ENCODE peak calls at places on chromosomes 5 and 9, in seven cellular contexts. M is activated naive CD4-positive, alpha-beta T cell; A is right atrium auricular region; R is fibroblast of pulmonary artery; S is IMR-90; K is stimulated activated CD4-positive, alpha-beta T cell treated with anti-CD3 and anti-CD28 coated beads, Interleukin-2, amount 100 ng/mL, for 48 hours; P is GM20000. L is an unnamed sample.

GRCh38 chr5:112529525-112529924 is 110.4 kb upstream of the EPB41L4A start:
- DNase-seq in M (no peak), A (no peak), R (peak), S (no peak), K (no peak), P (peak), L (no peak)

GRCh38 chr5:68221488-68221887 is 5.9 kb downstream of the PIK3R1 start:
- DNase-seq in M (no peak), A (no peak), R (no peak), S (no peak), K (no peak), P (no peak), L (no peak)

GRCh38 chr9:99357575-99357974 is 135.5 kb downstream of the SEC61B start:
- DNase-seq in M (no peak), A (no peak), R (no peak), S (no peak), K (no peak), P (no peak), L (no peak)

GRCh38 chr5:95262933-95263660 is 21.8 kb downstream of the MCTP1 start:
- DNase-seq in M (no peak), A (no peak), R (no peak), S (no peak), K (no peak), P (no peak), L (no peak)

GRCh38 chr5:9325549-9325948 is 220.3 kb downstream of the SEMA5A start:
- DNase-seq in M (no peak), A (no peak), R (no peak), S (no peak), K (no peak), P (no peak), L (no peak)

GRCh38 chr5:123719004-123719403 is 207.0 kb downstream of the CSNK1G3 start:
- DNase-seq in M (no peak), A (no peak), R (peak), S (peak), K (no peak), P (no peak), L (no peak)

GRCh38 chr5:150140830-150141229 is 14.8 kb downstream of the PDGFRB start:
- DNase-seq in M (no peak), A (no peak), R (peak), S (peak), K (no peak), P (no peak), L (no peak)

GRCh38 chr5:10283927-10284635 is 23.6 kb downstream of the CMBL start:
- DNase-seq in M (peak), A (peak), R (peak), S (peak), K (peak), P (peak), L (peak)

GRCh38 chr5:40112875-40113274 is 566.8 kb upstream of the PTGER4 start:
- DNase-seq in M (no peak), A (no peak), R (no peak), S (no peak), K (no peak), P (no peak), L (no peak)

GRCh38 chr9:95206143-95206542 is 111.4 kb downstream of the FANCC start:
- DNase-seq in M (no peak), A (no peak), R (peak), S (peak), K (no peak), P (no peak), L (no peak)

GRCh38 chr9:111034573-111035539 is 3.4 kb downstream of the LPAR1 start:
- DNase-seq in M (no peak), A (no peak), R (peak), S (peak), K (no peak), P (no peak), L (no peak)

GRCh38 chr9:22214497-22215031 is 205.5 kb upstream of the CDKN2B start:
- DNase-seq in M (no peak), A (no peak), R (no peak), S (peak), K (no peak), P (no peak), L (no peak)